ENCODE peak calls at places on chromosomes 4 and X, in ten cellular contexts. One of them, this sample, is unnamed. For H3K4me1, the result is how much of the 10 kb centered on the place peaks cover.

GRCh38 chr4:76892601-76893000 is 5.3 kb downstream of the SOWAHB start:
- DNase-seq in mesendoderm: no peak
- DNase-seq in sigmoid colon: no peak
- DNase-seq in uterus: no peak
- DNase-seq in hepatocyte: peak
- DNase-seq in esophagus squamous epithelium: no peak
- DNase-seq in Karpas-422: no peak
- DNase-seq in cardiac muscle cell: no peak
- DNase-seq in aorta: no peak
- DNase-seq in left lung: peak
- DNase-seq in this sample: no peak

GRCh38 chr4:98828801-98829200 is 100.1 kb downstream of the EIF4E start:
- DNase-seq in mesendoderm: peak
- DNase-seq in sigmoid colon: no peak
- DNase-seq in uterus: no peak
- DNase-seq in hepatocyte: no peak
- DNase-seq in esophagus squamous epithelium: no peak
- DNase-seq in Karpas-422: peak
- DNase-seq in cardiac muscle cell: no peak
- DNase-seq in aorta: no peak
- DNase-seq in left lung: no peak
- DNase-seq in this sample: peak

GRCh38 chr4:101031971-101032370 is 315.4 kb downstream of the PPP3CA start:
- DNase-seq in mesendoderm: peak
- DNase-seq in sigmoid colon: no peak
- DNase-seq in uterus: no peak
- DNase-seq in hepatocyte: no peak
- DNase-seq in esophagus squamous epithelium: no peak
- DNase-seq in Karpas-422: no peak
- DNase-seq in cardiac muscle cell: no peak
- DNase-seq in aorta: no peak
- DNase-seq in left lung: no peak
- DNase-seq in this sample: no peak

GRCh38 chr4:76744253-76744921 is 153.6 kb downstream of the SOWAHB start:
- DNase-seq in mesendoderm: no peak
- DNase-seq in sigmoid colon: no peak
- DNase-seq in uterus: no peak
- DNase-seq in hepatocyte: no peak
- DNase-seq in esophagus squamous epithelium: no peak
- DNase-seq in Karpas-422: no peak
- DNase-seq in cardiac muscle cell: peak
- DNase-seq in aorta: no peak
- DNase-seq in left lung: no peak
- DNase-seq in this sample: no peak

GRCh38 chr4:139589619-139590018 is 33.6 kb upstream of the SETD7 start:
- DNase-seq in mesendoderm: no peak
- DNase-seq in sigmoid colon: no peak
- DNase-seq in uterus: no peak
- DNase-seq in hepatocyte: no peak
- DNase-seq in esophagus squamous epithelium: no peak
- DNase-seq in Karpas-422: no peak
- DNase-seq in cardiac muscle cell: peak
- DNase-seq in aorta: no peak
- DNase-seq in left lung: no peak
- DNase-seq in this sample: no peak

GRCh38 chr4:121192500-121192899 is 28.4 kb upstream of the TNIP3 start:
- DNase-seq in mesendoderm: peak
- DNase-seq in sigmoid colon: no peak
- DNase-seq in uterus: no peak
- DNase-seq in hepatocyte: peak
- DNase-seq in esophagus squamous epithelium: no peak
- DNase-seq in Karpas-422: peak
- DNase-seq in cardiac muscle cell: peak
- DNase-seq in aorta: no peak
- DNase-seq in left lung: no peak
- DNase-seq in this sample: no peak

GRCh38 chr4:157421365-157421764 is 200.8 kb downstream of the GRIA2 start:
- DNase-seq in mesendoderm: no peak
- DNase-seq in sigmoid colon: no peak
- DNase-seq in uterus: no peak
- DNase-seq in hepatocyte: no peak
- DNase-seq in esophagus squamous epithelium: no peak
- DNase-seq in Karpas-422: peak
- DNase-seq in cardiac muscle cell: no peak
- DNase-seq in aorta: no peak
- DNase-seq in left lung: no peak
- DNase-seq in this sample: no peak

GRCh38 chr4:157242871-157243270 is 22.3 kb downstream of the GRIA2 start:
- DNase-seq in mesendoderm: no peak
- DNase-seq in sigmoid colon: no peak
- DNase-seq in uterus: no peak
- DNase-seq in hepatocyte: no peak
- DNase-seq in esophagus squamous epithelium: no peak
- DNase-seq in Karpas-422: no peak
- DNase-seq in cardiac muscle cell: no peak
- DNase-seq in aorta: no peak
- DNase-seq in left lung: no peak
- DNase-seq in this sample: no peak

GRCh38 chr4:42412251-42412650 is 15.0 kb downstream of the SHISA3 start:
- DNase-seq in mesendoderm: peak
- DNase-seq in sigmoid colon: no peak
- DNase-seq in uterus: no peak
- DNase-seq in hepatocyte: no peak
- DNase-seq in esophagus squamous epithelium: no peak
- DNase-seq in Karpas-422: no peak
- DNase-seq in cardiac muscle cell: peak
- DNase-seq in aorta: no peak
- DNase-seq in left lung: no peak
- DNase-seq in this sample: no peak

GRCh38 chr4:40241936-40242590 is 45.2 kb downstream of the RHOH start:
- DNase-seq in mesendoderm: no peak
- DNase-seq in sigmoid colon: no peak
- DNase-seq in uterus: no peak
- DNase-seq in hepatocyte: no peak
- DNase-seq in esophagus squamous epithelium: no peak
- DNase-seq in Karpas-422: no peak
- DNase-seq in cardiac muscle cell: no peak
- DNase-seq in aorta: no peak
- DNase-seq in left lung: no peak
- DNase-seq in this sample: no peak

GRCh38 chr4:3010577-3010976 is 47.2 kb downstream of the GRK4 start:
- DNase-seq in mesendoderm: no peak
- DNase-seq in sigmoid colon: no peak
- DNase-seq in uterus: no peak
- DNase-seq in hepatocyte: peak
- DNase-seq in esophagus squamous epithelium: no peak
- DNase-seq in Karpas-422: no peak
- DNase-seq in cardiac muscle cell: no peak
- DNase-seq in aorta: no peak
- DNase-seq in left lung: no peak
- DNase-seq in this sample: no peak

GRCh38 chr4:75892508-75892907 is 9.7 kb downstream of the PPEF2 start:
- DNase-seq in mesendoderm: peak
- DNase-seq in sigmoid colon: no peak
- DNase-seq in uterus: no peak
- DNase-seq in hepatocyte: no peak
- DNase-seq in esophagus squamous epithelium: no peak
- DNase-seq in Karpas-422: no peak
- DNase-seq in cardiac muscle cell: no peak
- DNase-seq in aorta: no peak
- DNase-seq in left lung: no peak
- DNase-seq in this sample: no peak

GRCh38 chrX:101117701-101118100 is 19.7 kb downstream of the CENPI start:
- DNase-seq in mesendoderm: no peak
- DNase-seq in sigmoid colon: no peak
- DNase-seq in uterus: no peak
- DNase-seq in hepatocyte: no peak
- DNase-seq in esophagus squamous epithelium: no peak
- DNase-seq in Karpas-422: no peak
- DNase-seq in cardiac muscle cell: peak
- DNase-seq in aorta: no peak
- DNase-seq in left lung: no peak
- DNase-seq in this sample: no peak

GRCh38 chr4:98747659-98748091 is 89.3 kb upstream of the TSPAN5 start:
- DNase-seq in mesendoderm: peak
- DNase-seq in sigmoid colon: no peak
- DNase-seq in uterus: no peak
- DNase-seq in hepatocyte: peak
- DNase-seq in esophagus squamous epithelium: no peak
- DNase-seq in Karpas-422: no peak
- DNase-seq in cardiac muscle cell: no peak
- DNase-seq in aorta: no peak
- DNase-seq in left lung: no peak
- DNase-seq in this sample: peak

GRCh38 chr4:183823394-183823793 is 81.7 kb upstream of the STOX2 start:
- DNase-seq in mesendoderm: peak
- DNase-seq in sigmoid colon: no peak
- DNase-seq in uterus: no peak
- DNase-seq in hepatocyte: peak
- DNase-seq in esophagus squamous epithelium: no peak
- DNase-seq in Karpas-422: no peak
- DNase-seq in cardiac muscle cell: peak
- DNase-seq in aorta: no peak
- DNase-seq in left lung: no peak
- DNase-seq in this sample: peak

DNA sequence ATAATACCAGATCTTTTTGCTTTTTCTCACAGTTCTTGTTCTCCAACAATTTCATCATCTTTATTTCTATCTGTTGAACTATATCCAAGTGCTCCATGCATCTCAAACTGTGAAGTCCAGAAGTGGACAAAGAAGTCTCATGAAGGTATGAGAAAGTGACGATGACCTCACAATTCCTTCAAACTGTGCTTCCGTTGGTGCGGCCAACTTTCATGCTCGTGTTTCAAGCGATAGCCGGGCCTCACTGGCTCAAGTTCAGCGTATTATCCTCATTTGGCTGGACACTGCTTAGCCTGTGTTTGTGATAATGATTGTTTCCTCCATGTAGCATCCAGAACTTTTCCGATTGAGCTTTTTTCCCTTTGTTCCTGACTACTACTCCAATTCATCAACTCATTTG is 143.1 kb downstream of the PALLD start:
- DNase-seq in mesendoderm: no peak
- DNase-seq in sigmoid colon: no peak
- DNase-seq in uterus: no peak
- DNase-seq in hepatocyte: no peak
- DNase-seq in esophagus squamous epithelium: no peak
- DNase-seq in Karpas-422: no peak
- DNase-seq in cardiac muscle cell: peak
- DNase-seq in aorta: no peak
- DNase-seq in left lung: no peak
- DNase-seq in this sample: no peak
- H3K4me1 ChIP-seq in mesendoderm: under half
- H3K4me1 ChIP-seq in sigmoid colon: under half
- H3K4me1 ChIP-seq in uterus: under half
- H3K4me1 ChIP-seq in hepatocyte: under half
- H3K4me1 ChIP-seq in esophagus squamous epithelium: under half
- H3K4me1 ChIP-seq in Karpas-422: under half
- H3K4me1 ChIP-seq in cardiac muscle cell: under half
- H3K4me1 ChIP-seq in aorta: under half
- H3K4me1 ChIP-seq in left lung: under half
- H3K4me1 ChIP-seq in this sample: under half

GRCh38 chrX:758917-759316 is 128.3 kb downstream of the SHOX start:
- DNase-seq in mesendoderm: no peak
- DNase-seq in sigmoid colon: no peak
- DNase-seq in uterus: no peak
- DNase-seq in hepatocyte: no peak
- DNase-seq in esophagus squamous epithelium: no peak
- DNase-seq in Karpas-422: no peak
- DNase-seq in cardiac muscle cell: no peak
- DNase-seq in aorta: no peak
- DNase-seq in left lung: no peak
- DNase-seq in this sample: no peak
- H3K4me1 ChIP-seq in mesendoderm: under half
- H3K4me1 ChIP-seq in sigmoid colon: under half
- H3K4me1 ChIP-seq in uterus: under half
- H3K4me1 ChIP-seq in hepatocyte: under half
- H3K4me1 ChIP-seq in esophagus squamous epithelium: under half
- H3K4me1 ChIP-seq in Karpas-422: under half
- H3K4me1 ChIP-seq in cardiac muscle cell: under half
- H3K4me1 ChIP-seq in aorta: under half
- H3K4me1 ChIP-seq in left lung: under half
- H3K4me1 ChIP-seq in this sample: under half

DNA sequence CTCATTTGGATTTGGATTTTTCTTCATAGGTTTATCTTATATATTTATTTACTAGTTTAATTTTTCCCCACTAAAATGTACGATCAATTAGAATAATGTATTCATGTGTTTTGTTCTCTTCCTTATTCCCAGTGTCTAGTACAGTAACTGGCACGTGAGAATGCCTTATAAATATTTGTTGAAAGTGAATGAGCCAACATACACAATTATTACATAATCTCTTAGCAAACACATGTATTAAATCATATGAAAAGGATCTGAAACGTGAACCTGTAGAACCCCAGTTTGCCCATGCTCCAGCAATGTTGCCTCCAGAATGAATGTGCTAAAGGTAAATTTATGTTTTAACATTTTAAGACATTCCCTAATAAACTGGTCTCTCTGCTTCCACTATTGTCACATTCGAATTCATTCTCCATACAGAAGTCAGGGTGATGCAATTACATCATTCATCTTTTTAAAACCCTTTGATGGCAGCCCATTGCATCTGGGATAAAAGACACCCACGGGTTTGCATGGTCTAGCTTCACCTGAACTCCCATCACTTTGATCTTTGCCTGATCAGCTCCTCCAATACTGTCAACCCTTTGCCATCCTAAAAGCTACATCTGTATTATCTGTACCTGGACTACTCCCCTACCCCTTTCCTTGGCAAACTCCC is 30.7 kb upstream of the AREG start:
- DNase-seq in mesendoderm: no peak
- DNase-seq in sigmoid colon: no peak
- DNase-seq in uterus: no peak
- DNase-seq in hepatocyte: no peak
- DNase-seq in esophagus squamous epithelium: no peak
- DNase-seq in Karpas-422: no peak
- DNase-seq in cardiac muscle cell: no peak
- DNase-seq in aorta: no peak
- DNase-seq in left lung: no peak
- DNase-seq in this sample: no peak
- H3K4me1 ChIP-seq in mesendoderm: under half
- H3K4me1 ChIP-seq in sigmoid colon: under half
- H3K4me1 ChIP-seq in uterus: under half
- H3K4me1 ChIP-seq in hepatocyte: under half
- H3K4me1 ChIP-seq in esophagus squamous epithelium: under half
- H3K4me1 ChIP-seq in Karpas-422: under half
- H3K4me1 ChIP-seq in cardiac muscle cell: under half
- H3K4me1 ChIP-seq in aorta: under half
- H3K4me1 ChIP-seq in left lung: under half
- H3K4me1 ChIP-seq in this sample: under half

DNA sequence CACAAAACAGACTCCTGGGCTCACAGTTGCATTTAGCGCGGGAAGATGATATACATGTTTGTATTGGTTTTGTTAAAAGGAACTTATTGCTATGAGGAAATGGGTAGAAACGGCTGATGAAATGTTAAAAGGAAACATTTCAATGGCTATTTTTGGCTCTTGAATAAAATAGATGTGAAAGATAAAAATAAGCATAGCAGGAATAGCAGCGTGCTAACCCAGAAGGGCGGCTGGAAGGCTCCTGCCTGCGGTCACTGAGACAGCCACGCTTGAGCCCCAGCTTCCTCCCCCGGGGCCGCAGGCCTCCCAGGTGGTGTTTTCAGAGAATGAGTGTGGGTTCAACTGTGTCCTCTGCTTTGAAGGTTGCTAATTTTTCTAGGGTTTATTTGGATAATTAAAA is 35.0 kb upstream of the CLCN4 start:
- DNase-seq in mesendoderm: no peak
- DNase-seq in sigmoid colon: no peak
- DNase-seq in uterus: no peak
- DNase-seq in hepatocyte: no peak
- DNase-seq in esophagus squamous epithelium: no peak
- DNase-seq in Karpas-422: peak
- DNase-seq in cardiac muscle cell: no peak
- DNase-seq in aorta: peak
- DNase-seq in left lung: no peak
- DNase-seq in this sample: peak
- H3K4me1 ChIP-seq in mesendoderm: under half
- H3K4me1 ChIP-seq in sigmoid colon: under half
- H3K4me1 ChIP-seq in uterus: under half
- H3K4me1 ChIP-seq in hepatocyte: under half
- H3K4me1 ChIP-seq in esophagus squamous epithelium: under half
- H3K4me1 ChIP-seq in Karpas-422: under half
- H3K4me1 ChIP-seq in cardiac muscle cell: under half
- H3K4me1 ChIP-seq in aorta: under half
- H3K4me1 ChIP-seq in left lung: under half
- H3K4me1 ChIP-seq in this sample: under half